ENCODE peak calls at places on chromosomes 13 and 19, in ten cellular contexts. X, A, C, K, V, Y, H, Q, T and L are unnamed samples.

GRCh38 chr13:67635754-67636153 is 405.6 kb upstream of the PCDH9 start:
- DNase-seq in T (no peak), K (no peak), A (peak), C (no peak), Q (no peak), X (no peak), Y (no peak), H (no peak), V (no peak), L (no peak)

GRCh38 chr19:38197937-38198704 is 25.9 kb downstream of the DPF1 start:
- DNase-seq in T (no peak), A (no peak), V (no peak), K (no peak), X (no peak), H (peak), Y (no peak), C (no peak), Q (no peak), L (no peak)

GRCh38 chr19:7706188-7706530 is 4.2 kb upstream of the FCER2 start:
- DNase-seq in X (no peak), H (no peak), K (no peak), C (no peak), Q (no peak), Y (no peak), A (no peak), V (no peak), T (no peak), L (no peak)

GRCh38 chr13:106390360-106390759 is 145.1 kb downstream of the EFNB2 start:
- DNase-seq in V (no peak), K (no peak), A (no peak), T (no peak), C (no peak), Q (no peak), H (no peak), Y (no peak), X (no peak), L (no peak)

GRCh38 chr13:44780586-44781280 is 204.6 kb upstream of the TSC22D1 start:
- DNase-seq in A (no peak), H (no peak), V (no peak), Q (no peak), C (no peak), K (no peak), T (no peak), Y (no peak), X (no peak), L (no peak)

GRCh38 chr13:66835040-66835628 is 395.0 kb downstream of the PCDH9 start:
- DNase-seq in Q (no peak), T (no peak), H (peak), K (peak), A (no peak), X (peak), Y (no peak), C (peak), V (no peak), L (no peak)

GRCh38 chr19:6739390-6739883 is at the start of gene TRIP10:
- DNase-seq in Y (peak), T (peak), Q (peak), H (peak), V (peak), A (peak), C (peak), K (peak), X (peak), L (peak)

GRCh38 chr13:110394371-110394841 is 87.3 kb downstream of the COL4A2 start:
- DNase-seq in Y (no peak), Q (no peak), A (peak), V (no peak), X (no peak), K (no peak), H (no peak), C (no peak), T (no peak), L (no peak)

GRCh38 chr13:38693641-38694040 is 6.8 kb downstream of the FREM2 start:
- DNase-seq in Y (no peak), C (peak), V (no peak), X (no peak), T (no peak), H (no peak), Q (no peak), A (no peak), K (no peak), L (no peak)

GRCh38 chr19:55158848-55159793 is 1.6 kb upstream of the TNNI3 start:
- DNase-seq in K (peak), A (peak), Y (no peak), H (no peak), T (no peak), V (no peak), X (no peak), C (no peak), Q (no peak), L (no peak)